ENCODE peak calls at places on chromosome 18, in six cellular contexts. One of them, this sample, is unnamed.

GRCh38 chr18:37182340-37183135 is 353.6 kb downstream of the KIAA1328 start:
- DNase-seq in hippocampal formation: no peak
- DNase-seq in activated CD8-positive, alpha-beta memory T cell treated with anti-CD3 and anti-CD28 coated beads for 1 hour: no peak
- DNase-seq in NCI-H345: no peak
- DNase-seq in midbrain: no peak
- DNase-seq in HTR-8/SVneo: no peak
- DNase-seq in this sample: no peak

GRCh38 chr18:44229693-44230108 is 451.0 kb upstream of the SETBP1 start:
- DNase-seq in hippocampal formation: peak
- DNase-seq in activated CD8-positive, alpha-beta memory T cell treated with anti-CD3 and anti-CD28 coated beads for 1 hour: no peak
- DNase-seq in NCI-H345: no peak
- DNase-seq in midbrain: peak
- DNase-seq in HTR-8/SVneo: no peak
- DNase-seq in this sample: no peak

GRCh38 chr18:9231852-9232476 is 95.4 kb downstream of the ANKRD12 start:
- DNase-seq in hippocampal formation: no peak
- DNase-seq in activated CD8-positive, alpha-beta memory T cell treated with anti-CD3 and anti-CD28 coated beads for 1 hour: no peak
- DNase-seq in NCI-H345: no peak
- DNase-seq in midbrain: no peak
- DNase-seq in HTR-8/SVneo: no peak
- DNase-seq in this sample: no peak

GRCh38 chr18:58334061-58334460 is 290.0 kb downstream of the NEDD4L start:
- DNase-seq in hippocampal formation: no peak
- DNase-seq in activated CD8-positive, alpha-beta memory T cell treated with anti-CD3 and anti-CD28 coated beads for 1 hour: no peak
- DNase-seq in NCI-H345: no peak
- DNase-seq in midbrain: no peak
- DNase-seq in HTR-8/SVneo: no peak
- DNase-seq in this sample: no peak

GRCh38 chr18:824179-824578 is 12.1 kb upstream of the YES1 start:
- DNase-seq in hippocampal formation: no peak
- DNase-seq in activated CD8-positive, alpha-beta memory T cell treated with anti-CD3 and anti-CD28 coated beads for 1 hour: no peak
- DNase-seq in NCI-H345: no peak
- DNase-seq in midbrain: no peak
- DNase-seq in HTR-8/SVneo: no peak
- DNase-seq in this sample: no peak

GRCh38 chr18:22168360-22168921 is 948 bp upstream of the GATA6 start:
- DNase-seq in hippocampal formation: no peak
- DNase-seq in activated CD8-positive, alpha-beta memory T cell treated with anti-CD3 and anti-CD28 coated beads for 1 hour: no peak
- DNase-seq in NCI-H345: no peak
- DNase-seq in midbrain: no peak
- DNase-seq in HTR-8/SVneo: peak
- DNase-seq in this sample: no peak

GRCh38 chr18:11752116-11752911 is 63.2 kb downstream of the GNAL start:
- DNase-seq in hippocampal formation: no peak
- DNase-seq in activated CD8-positive, alpha-beta memory T cell treated with anti-CD3 and anti-CD28 coated beads for 1 hour: no peak
- DNase-seq in NCI-H345: no peak
- DNase-seq in midbrain: no peak
- DNase-seq in HTR-8/SVneo: peak
- DNase-seq in this sample: no peak

GRCh38 chr18:79366177-79367094 is 29.3 kb upstream of the NFATC1 start:
- DNase-seq in hippocampal formation: no peak
- DNase-seq in activated CD8-positive, alpha-beta memory T cell treated with anti-CD3 and anti-CD28 coated beads for 1 hour: no peak
- DNase-seq in NCI-H345: no peak
- DNase-seq in midbrain: no peak
- DNase-seq in HTR-8/SVneo: no peak
- DNase-seq in this sample: no peak

GRCh38 chr18:39523281-39523680 is 1957.7 kb upstream of the CELF4 start:
- DNase-seq in hippocampal formation: no peak
- DNase-seq in activated CD8-positive, alpha-beta memory T cell treated with anti-CD3 and anti-CD28 coated beads for 1 hour: no peak
- DNase-seq in NCI-H345: no peak
- DNase-seq in midbrain: no peak
- DNase-seq in HTR-8/SVneo: peak
- DNase-seq in this sample: no peak

GRCh38 chr18:23881778-23882177 is 132.8 kb upstream of the TTC39C start:
- DNase-seq in hippocampal formation: no peak
- DNase-seq in activated CD8-positive, alpha-beta memory T cell treated with anti-CD3 and anti-CD28 coated beads for 1 hour: no peak
- DNase-seq in NCI-H345: peak
- DNase-seq in midbrain: no peak
- DNase-seq in HTR-8/SVneo: no peak
- DNase-seq in this sample: no peak

GRCh38 chr18:56962322-56962721 is 184.6 kb upstream of the BOD1L2 start:
- DNase-seq in hippocampal formation: no peak
- DNase-seq in activated CD8-positive, alpha-beta memory T cell treated with anti-CD3 and anti-CD28 coated beads for 1 hour: no peak
- DNase-seq in NCI-H345: no peak
- DNase-seq in midbrain: no peak
- DNase-seq in HTR-8/SVneo: no peak
- DNase-seq in this sample: no peak

GRCh38 chr18:74116628-74117554 is 30.7 kb downstream of the FBXO15 start:
- DNase-seq in hippocampal formation: peak
- DNase-seq in activated CD8-positive, alpha-beta memory T cell treated with anti-CD3 and anti-CD28 coated beads for 1 hour: no peak
- DNase-seq in NCI-H345: peak
- DNase-seq in midbrain: peak
- DNase-seq in HTR-8/SVneo: no peak
- DNase-seq in this sample: no peak

GRCh38 chr18:28995319-28995718 is 818.4 kb upstream of the CDH2 start:
- DNase-seq in hippocampal formation: no peak
- DNase-seq in activated CD8-positive, alpha-beta memory T cell treated with anti-CD3 and anti-CD28 coated beads for 1 hour: no peak
- DNase-seq in NCI-H345: no peak
- DNase-seq in midbrain: no peak
- DNase-seq in HTR-8/SVneo: no peak
- DNase-seq in this sample: no peak

GRCh38 chr18:54774971-54775665 is 53.2 kb upstream of the RAB27B start:
- DNase-seq in hippocampal formation: no peak
- DNase-seq in activated CD8-positive, alpha-beta memory T cell treated with anti-CD3 and anti-CD28 coated beads for 1 hour: no peak
- DNase-seq in NCI-H345: no peak
- DNase-seq in midbrain: no peak
- DNase-seq in HTR-8/SVneo: no peak
- DNase-seq in this sample: no peak

GRCh38 chr18:48872234-48873145 is 78.3 kb downstream of the SMAD7 start:
- DNase-seq in hippocampal formation: no peak
- DNase-seq in activated CD8-positive, alpha-beta memory T cell treated with anti-CD3 and anti-CD28 coated beads for 1 hour: no peak
- DNase-seq in NCI-H345: peak
- DNase-seq in midbrain: no peak
- DNase-seq in HTR-8/SVneo: no peak
- DNase-seq in this sample: no peak

GRCh38 chr18:8898990-8899389 is 193.6 kb downstream of the MTCL1 start:
- DNase-seq in hippocampal formation: no peak
- DNase-seq in activated CD8-positive, alpha-beta memory T cell treated with anti-CD3 and anti-CD28 coated beads for 1 hour: no peak
- DNase-seq in NCI-H345: no peak
- DNase-seq in midbrain: no peak
- DNase-seq in HTR-8/SVneo: no peak
- DNase-seq in this sample: no peak

GRCh38 chr18:79965119-79965902 is 868 bp downstream of the HSBP1L1 start:
- DNase-seq in hippocampal formation: no peak
- DNase-seq in activated CD8-positive, alpha-beta memory T cell treated with anti-CD3 and anti-CD28 coated beads for 1 hour: no peak
- DNase-seq in NCI-H345: peak
- DNase-seq in midbrain: peak
- DNase-seq in HTR-8/SVneo: no peak
- DNase-seq in this sample: no peak